ENCODE peak calls at places on chromosome 10, in seven cellular contexts. One of them, this sample, is unnamed.

GRCh38 chr10:93173867-93174845 is 100.5 kb downstream of the CYP26A1 start:
- DNase-seq in lung: no peak
- DNase-seq in AG04450: no peak
- DNase-seq in heart left ventricle: no peak
- DNase-seq in HL-60: no peak
- DNase-seq in right cardiac atrium: no peak
- DNase-seq in substantia nigra: no peak
- DNase-seq in this sample: no peak

GRCh38 chr10:72419241-72419640 is 64.5 kb upstream of the DNAJB12 start:
- DNase-seq in lung: no peak
- DNase-seq in right cardiac atrium: no peak
- DNase-seq in substantia nigra: no peak
- DNase-seq in AG04450: no peak
- DNase-seq in heart left ventricle: no peak
- DNase-seq in HL-60: no peak
- DNase-seq in this sample: no peak

GRCh38 chr10:115141254-115141653 is 48.1 kb downstream of the ATRNL1 start:
- DNase-seq in HL-60: no peak
- DNase-seq in lung: no peak
- DNase-seq in substantia nigra: no peak
- DNase-seq in right cardiac atrium: no peak
- DNase-seq in heart left ventricle: no peak
- DNase-seq in AG04450: no peak
- DNase-seq in this sample: peak; percentile 20

GRCh38 chr10:48299066-48299465 is 7.4 kb upstream of the MAPK8 start:
- DNase-seq in lung: no peak
- DNase-seq in right cardiac atrium: no peak
- DNase-seq in AG04450: no peak
- DNase-seq in heart left ventricle: no peak
- DNase-seq in substantia nigra: no peak
- DNase-seq in HL-60: no peak
- DNase-seq in this sample: no peak

GRCh38 chr10:112991888-112992491 is 41.9 kb downstream of the TCF7L2 start:
- DNase-seq in HL-60: no peak
- DNase-seq in substantia nigra: peak; percentile 13
- DNase-seq in right cardiac atrium: no peak
- DNase-seq in AG04450: no peak
- DNase-seq in lung: no peak
- DNase-seq in heart left ventricle: no peak
- DNase-seq in this sample: peak; percentile 86

GRCh38 chr10:33460461-33461294 is 126.2 kb upstream of the NRP1 start:
- DNase-seq in right cardiac atrium: peak; percentile 87
- DNase-seq in heart left ventricle: peak; percentile 64
- DNase-seq in substantia nigra: no peak
- DNase-seq in lung: peak; percentile 45
- DNase-seq in AG04450: no peak
- DNase-seq in HL-60: no peak
- DNase-seq in this sample: no peak

GRCh38 chr10:103502849-103503660 is 9.6 kb downstream of the NEURL1 start:
- DNase-seq in right cardiac atrium: no peak
- DNase-seq in lung: no peak
- DNase-seq in HL-60: no peak
- DNase-seq in heart left ventricle: no peak
- DNase-seq in substantia nigra: no peak
- DNase-seq in AG04450: no peak
- DNase-seq in this sample: no peak

GRCh38 chr10:78332699-78333098 is 299.0 kb downstream of the RPS24 start:
- DNase-seq in right cardiac atrium: no peak
- DNase-seq in AG04450: no peak
- DNase-seq in heart left ventricle: peak; percentile 1
- DNase-seq in lung: no peak
- DNase-seq in substantia nigra: no peak
- DNase-seq in HL-60: no peak
- DNase-seq in this sample: no peak

GRCh38 chr10:116699049-116699782 is 43.1 kb downstream of the HSPA12A start:
- DNase-seq in HL-60: no peak
- DNase-seq in lung: no peak
- DNase-seq in heart left ventricle: no peak
- DNase-seq in substantia nigra: no peak
- DNase-seq in AG04450: no peak
- DNase-seq in right cardiac atrium: no peak
- DNase-seq in this sample: no peak

GRCh38 chr10:13053794-13054462 is 46.0 kb upstream of the OPTN start:
- DNase-seq in HL-60: no peak
- DNase-seq in right cardiac atrium: no peak
- DNase-seq in lung: no peak
- DNase-seq in heart left ventricle: no peak
- DNase-seq in AG04450: no peak
- DNase-seq in substantia nigra: no peak
- DNase-seq in this sample: peak; percentile 26

GRCh38 chr10:133262696-133263095 is 14.0 kb downstream of the ADAM8 start:
- DNase-seq in right cardiac atrium: no peak
- DNase-seq in HL-60: no peak
- DNase-seq in substantia nigra: no peak
- DNase-seq in heart left ventricle: no peak
- DNase-seq in AG04450: no peak
- DNase-seq in lung: no peak
- DNase-seq in this sample: peak; percentile 64

GRCh38 chr10:103983367-103983911 is 16.5 kb downstream of the SLK start:
- DNase-seq in right cardiac atrium: no peak
- DNase-seq in AG04450: no peak
- DNase-seq in lung: no peak
- DNase-seq in heart left ventricle: no peak
- DNase-seq in substantia nigra: no peak
- DNase-seq in HL-60: no peak
- DNase-seq in this sample: no peak

GRCh38 chr10:113857210-113857609 is 2.7 kb downstream of the NHLRC2 start:
- DNase-seq in HL-60: no peak
- DNase-seq in lung: no peak
- DNase-seq in substantia nigra: no peak
- DNase-seq in right cardiac atrium: no peak
- DNase-seq in heart left ventricle: no peak
- DNase-seq in AG04450: no peak
- DNase-seq in this sample: no peak

GRCh38 chr10:74926791-74927585 is 100.6 kb downstream of the KAT6B start:
- DNase-seq in right cardiac atrium: no peak
- DNase-seq in lung: no peak
- DNase-seq in substantia nigra: no peak
- DNase-seq in AG04450: no peak
- DNase-seq in HL-60: no peak
- DNase-seq in heart left ventricle: no peak
- DNase-seq in this sample: no peak

GRCh38 chr10:13340626-13341370 is 7.3 kb downstream of the SEPHS1 start:
- DNase-seq in lung: no peak
- DNase-seq in HL-60: no peak
- DNase-seq in AG04450: no peak
- DNase-seq in substantia nigra: no peak
- DNase-seq in right cardiac atrium: no peak
- DNase-seq in heart left ventricle: no peak
- DNase-seq in this sample: no peak

DNA sequence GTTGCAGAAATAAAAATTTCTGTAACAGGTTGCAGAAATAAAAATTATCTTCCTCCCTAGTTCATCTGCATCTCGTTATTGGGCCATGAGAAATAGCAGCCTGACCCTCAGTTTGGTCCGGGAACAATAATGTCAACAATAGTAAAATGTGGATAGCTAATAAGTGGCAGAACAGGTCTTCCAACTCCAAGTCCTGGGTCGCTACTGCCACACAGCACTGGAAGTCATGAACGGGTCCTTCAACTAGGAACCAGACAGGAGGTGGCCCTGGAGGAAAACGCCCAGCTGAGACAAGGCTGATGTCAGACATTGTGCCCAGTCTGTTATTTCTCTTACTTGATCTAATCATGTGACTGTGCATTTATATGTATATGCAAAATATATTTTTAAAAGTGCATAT is 51.8 kb downstream of the PYROXD2 start:
- DNase-seq in heart left ventricle: no peak
- DNase-seq in AG04450: no peak
- DNase-seq in right cardiac atrium: no peak
- DNase-seq in lung: no peak
- DNase-seq in substantia nigra: no peak
- DNase-seq in HL-60: no peak
- DNase-seq in this sample: no peak
- H3K27ac ChIP-seq in heart left ventricle: no peak overlapping the region
- H3K27ac ChIP-seq in AG04450: no peak overlapping the region
- H3K27ac ChIP-seq in right cardiac atrium: no peak overlapping the region
- H3K27ac ChIP-seq in lung: no peak overlapping the region
- H3K27ac ChIP-seq in substantia nigra: no peak overlapping the region
- H3K27ac ChIP-seq in HL-60: no peak overlapping the region
- H3K27ac ChIP-seq in this sample: no peak overlapping the region

GRCh38 chr10:126060232-126060935 is 164.0 kb downstream of the FANK1 start:
- DNase-seq in substantia nigra: no peak
- DNase-seq in HL-60: no peak
- DNase-seq in heart left ventricle: peak; percentile 58
- DNase-seq in lung: no peak
- DNase-seq in right cardiac atrium: peak; percentile 55
- DNase-seq in AG04450: no peak
- DNase-seq in this sample: no peak
- H3K27ac ChIP-seq in substantia nigra: no peak overlapping the region
- H3K27ac ChIP-seq in HL-60: no peak overlapping the region
- H3K27ac ChIP-seq in heart left ventricle: peak overlapping the region; percentile 31
- H3K27ac ChIP-seq in lung: no peak overlapping the region
- H3K27ac ChIP-seq in right cardiac atrium: peak overlapping the region; percentile 51
- H3K27ac ChIP-seq in AG04450: no peak overlapping the region
- H3K27ac ChIP-seq in this sample: no peak overlapping the region

DNA sequence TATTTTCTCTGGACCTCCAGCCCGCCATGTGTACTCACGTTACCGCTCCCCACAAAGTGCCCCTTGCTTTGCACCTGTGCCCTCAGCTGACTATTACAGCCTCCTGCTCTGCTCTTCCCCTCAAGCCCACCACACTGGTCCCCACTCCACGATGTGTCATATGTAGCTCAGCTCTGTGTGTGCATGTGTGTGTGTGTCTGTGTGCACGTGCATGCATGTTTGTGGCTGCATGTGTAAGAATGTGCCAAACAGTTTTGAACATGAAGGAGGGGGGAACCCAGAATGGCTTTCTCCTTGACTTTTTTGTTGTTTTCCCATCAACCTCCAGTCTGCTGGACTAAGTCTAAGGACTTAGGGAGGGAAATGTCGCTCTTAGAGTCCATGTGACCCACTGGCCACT is 54.8 kb upstream of the BTRC start:
- DNase-seq in lung: no peak
- DNase-seq in HL-60: no peak
- DNase-seq in substantia nigra: no peak
- DNase-seq in right cardiac atrium: no peak
- DNase-seq in AG04450: no peak
- DNase-seq in heart left ventricle: no peak
- DNase-seq in this sample: no peak
- H3K27ac ChIP-seq in lung: no peak overlapping the region
- H3K27ac ChIP-seq in HL-60: no peak overlapping the region
- H3K27ac ChIP-seq in substantia nigra: no peak overlapping the region
- H3K27ac ChIP-seq in right cardiac atrium: no peak overlapping the region
- H3K27ac ChIP-seq in AG04450: no peak overlapping the region
- H3K27ac ChIP-seq in heart left ventricle: no peak overlapping the region
- H3K27ac ChIP-seq in this sample: no peak overlapping the region

GRCh38 chr10:6250745-6251144 is 48.0 kb downstream of the PFKFB3 start:
- DNase-seq in substantia nigra: no peak
- DNase-seq in AG04450: no peak
- DNase-seq in lung: no peak
- DNase-seq in HL-60: no peak
- DNase-seq in right cardiac atrium: no peak
- DNase-seq in heart left ventricle: no peak
- DNase-seq in this sample: no peak

GRCh38 chr10:6259153-6259552 is 56.4 kb downstream of the PFKFB3 start:
- DNase-seq in heart left ventricle: no peak
- DNase-seq in right cardiac atrium: no peak
- DNase-seq in HL-60: no peak
- DNase-seq in substantia nigra: no peak
- DNase-seq in AG04450: no peak
- DNase-seq in lung: no peak
- DNase-seq in this sample: no peak

GRCh38 chr10:6254200-6254599 is 51.5 kb downstream of the PFKFB3 start:
- DNase-seq in lung: no peak
- DNase-seq in substantia nigra: no peak
- DNase-seq in right cardiac atrium: no peak
- DNase-seq in HL-60: no peak
- DNase-seq in AG04450: no peak
- DNase-seq in heart left ventricle: no peak
- DNase-seq in this sample: no peak

GRCh38 chr10:6256439-6256838 is 53.7 kb downstream of the PFKFB3 start:
- DNase-seq in right cardiac atrium: no peak
- DNase-seq in HL-60: no peak
- DNase-seq in heart left ventricle: no peak
- DNase-seq in lung: no peak
- DNase-seq in AG04450: no peak
- DNase-seq in substantia nigra: no peak
- DNase-seq in this sample: no peak

GRCh38 chr10:6255548-6256061 is 52.9 kb downstream of the PFKFB3 start:
- DNase-seq in right cardiac atrium: no peak
- DNase-seq in lung: peak; percentile 62
- DNase-seq in AG04450: no peak
- DNase-seq in substantia nigra: no peak
- DNase-seq in HL-60: no peak
- DNase-seq in heart left ventricle: no peak
- DNase-seq in this sample: no peak
- H3K27ac ChIP-seq in right cardiac atrium: no peak overlapping the region
- H3K27ac ChIP-seq in lung: peak overlapping the region; percentile 52
- H3K27ac ChIP-seq in AG04450: no peak overlapping the region
- H3K27ac ChIP-seq in substantia nigra: no peak overlapping the region
- H3K27ac ChIP-seq in HL-60: no peak overlapping the region
- H3K27ac ChIP-seq in heart left ventricle: no peak overlapping the region
- H3K27ac ChIP-seq in this sample: no peak overlapping the region

DNA sequence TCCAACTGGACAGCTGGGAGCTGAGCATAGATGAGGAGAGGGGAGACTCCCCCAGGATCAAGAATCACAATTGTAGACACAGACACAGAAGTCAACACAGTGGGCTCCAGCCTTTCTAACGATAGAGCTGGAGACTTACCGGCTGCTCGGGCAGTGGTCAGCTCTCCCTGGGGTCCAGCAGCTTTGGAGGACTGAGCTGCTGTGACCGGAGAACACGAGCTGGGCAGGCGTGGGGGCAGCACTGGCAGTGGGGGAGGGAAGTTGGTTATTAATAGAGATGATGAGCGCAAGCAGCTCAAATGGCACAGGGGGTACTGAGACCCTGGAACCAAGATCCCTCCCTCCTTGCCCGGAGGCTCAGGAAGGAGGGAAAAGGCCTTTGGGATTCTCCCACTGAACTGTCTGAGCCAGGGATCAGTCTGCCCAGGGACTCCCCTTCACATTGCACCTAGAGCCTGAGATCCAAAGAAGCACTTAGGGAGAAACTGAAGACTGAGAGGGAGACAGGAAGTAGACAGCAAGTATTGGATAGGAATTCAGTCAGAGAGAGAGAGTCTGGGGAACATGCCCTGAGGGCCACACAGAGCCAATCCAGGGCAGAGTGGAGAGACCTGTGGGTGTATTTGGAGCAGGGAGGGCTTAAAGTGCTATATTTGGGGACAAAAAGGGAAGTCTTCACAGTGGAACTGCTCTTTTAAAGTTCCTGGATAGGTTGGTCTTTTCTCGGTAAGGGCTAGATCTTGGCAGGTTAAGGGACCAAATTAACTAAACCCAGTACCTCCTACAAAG is at the start of gene MYOZ1:
- DNase-seq in HL-60: no peak
- DNase-seq in substantia nigra: no peak
- DNase-seq in lung: no peak
- DNase-seq in right cardiac atrium: no peak
- DNase-seq in heart left ventricle: no peak
- DNase-seq in AG04450: no peak
- DNase-seq in this sample: no peak
- H3K27ac ChIP-seq in HL-60: no peak within 1 kb of the TSS
- H3K27ac ChIP-seq in substantia nigra: no peak within 1 kb of the TSS
- H3K27ac ChIP-seq in lung: peak within 1 kb of the TSS; percentile 41
- H3K27ac ChIP-seq in right cardiac atrium: peak within 1 kb of the TSS; percentile 43
- H3K27ac ChIP-seq in heart left ventricle: no peak within 1 kb of the TSS
- H3K27ac ChIP-seq in AG04450: no peak within 1 kb of the TSS
- H3K27ac ChIP-seq in this sample: no peak within 1 kb of the TSS

GRCh38 chr10:95499482-95499989 is 61.6 kb downstream of the SORBS1 start:
- DNase-seq in heart left ventricle: no peak
- DNase-seq in HL-60: no peak
- DNase-seq in substantia nigra: no peak
- DNase-seq in lung: no peak
- DNase-seq in right cardiac atrium: no peak
- DNase-seq in AG04450: no peak
- DNase-seq in this sample: no peak
- H3K27ac ChIP-seq in heart left ventricle: no peak overlapping the region
- H3K27ac ChIP-seq in HL-60: no peak overlapping the region
- H3K27ac ChIP-seq in substantia nigra: no peak overlapping the region
- H3K27ac ChIP-seq in lung: no peak overlapping the region
- H3K27ac ChIP-seq in right cardiac atrium: no peak overlapping the region
- H3K27ac ChIP-seq in AG04450: no peak overlapping the region
- H3K27ac ChIP-seq in this sample: no peak overlapping the region